ENCODE peak calls at places on chromosome 6, in four cellular contexts. One of them, this sample, is unnamed. For H3K4me1, the result is how much of the 10 kb centered on the place peaks cover.

GRCh38 chr6:37538107-37538506 is 38.4 kb upstream of the CCDC167 start:
- ATAC-seq in pancreas: no peak
- ATAC-seq in GM12878: peak
- ATAC-seq in upper lobe of right lung: no peak
- ATAC-seq in this sample: no peak

GRCh38 chr6:125910518-125910917 is 46.1 kb upstream of the HINT3 start:
- ATAC-seq in pancreas: no peak
- ATAC-seq in upper lobe of right lung: peak
- ATAC-seq in GM12878: peak
- ATAC-seq in this sample: no peak

GRCh38 chr6:55882731-55883595 is 7.6 kb upstream of the BMP5 start:
- ATAC-seq in GM12878: no peak
- ATAC-seq in upper lobe of right lung: peak
- ATAC-seq in pancreas: peak
- ATAC-seq in this sample: peak

GRCh38 chr6:14658030-14658429 is 540.5 kb downstream of the CD83 start:
- ATAC-seq in GM12878: no peak
- ATAC-seq in pancreas: no peak
- ATAC-seq in upper lobe of right lung: no peak
- ATAC-seq in this sample: no peak

GRCh38 chr6:158531566-158531965 is 28.3 kb upstream of the TMEM181 start:
- ATAC-seq in pancreas: no peak
- ATAC-seq in upper lobe of right lung: no peak
- ATAC-seq in GM12878: no peak
- ATAC-seq in this sample: no peak

GRCh38 chr6:6900566-6901204 is 207.1 kb upstream of the RREB1 start:
- ATAC-seq in pancreas: no peak
- ATAC-seq in GM12878: no peak
- ATAC-seq in upper lobe of right lung: peak
- ATAC-seq in this sample: no peak

GRCh38 chr6:127303917-127304316 is 37.3 kb downstream of the RNF146 start:
- ATAC-seq in pancreas: no peak
- ATAC-seq in upper lobe of right lung: peak
- ATAC-seq in GM12878: peak
- ATAC-seq in this sample: no peak

GRCh38 chr6:119255492-119255891 is 94.1 kb downstream of the MAN1A1 start:
- ATAC-seq in pancreas: no peak
- ATAC-seq in upper lobe of right lung: no peak
- ATAC-seq in GM12878: peak
- ATAC-seq in this sample: no peak

GRCh38 chr6:63685453-63686379 is 50.1 kb downstream of the PHF3 start:
- ATAC-seq in GM12878: peak
- ATAC-seq in pancreas: no peak
- ATAC-seq in upper lobe of right lung: peak
- ATAC-seq in this sample: no peak

GRCh38 chr6:15352229-15352628 is 106.4 kb downstream of the JARID2 start:
- ATAC-seq in pancreas: no peak
- ATAC-seq in GM12878: peak
- ATAC-seq in upper lobe of right lung: no peak
- ATAC-seq in this sample: no peak

GRCh38 chr6:24352434-24352833 is 5.4 kb downstream of the DCDC2 start:
- ATAC-seq in pancreas: no peak
- ATAC-seq in upper lobe of right lung: no peak
- ATAC-seq in GM12878: no peak
- ATAC-seq in this sample: no peak

GRCh38 chr6:79094938-79095337 is 16.9 kb upstream of the PHIP start:
- ATAC-seq in upper lobe of right lung: no peak
- ATAC-seq in GM12878: no peak
- ATAC-seq in pancreas: no peak
- ATAC-seq in this sample: no peak

GRCh38 chr6:10413850-10414765 is 766 bp downstream of the TFAP2A start:
- ATAC-seq in GM12878: peak
- ATAC-seq in pancreas: no peak
- ATAC-seq in upper lobe of right lung: no peak
- ATAC-seq in this sample: no peak

GRCh38 chr6:118536478-118536877 is 11.6 kb upstream of the PLN start:
- ATAC-seq in pancreas: no peak
- ATAC-seq in upper lobe of right lung: no peak
- ATAC-seq in GM12878: no peak
- ATAC-seq in this sample: no peak

GRCh38 chr6:107152633-107153032 is 37.3 kb upstream of the BEND3 start:
- ATAC-seq in upper lobe of right lung: peak
- ATAC-seq in GM12878: no peak
- ATAC-seq in pancreas: peak
- ATAC-seq in this sample: no peak

GRCh38 chr6:116004841-116005507 is 55.7 kb downstream of the FRK start:
- ATAC-seq in pancreas: no peak
- ATAC-seq in GM12878: no peak
- ATAC-seq in upper lobe of right lung: no peak
- ATAC-seq in this sample: no peak

GRCh38 chr6:51684603-51685002 is 402.8 kb downstream of the PKHD1 start:
- ATAC-seq in pancreas: no peak
- ATAC-seq in GM12878: no peak
- ATAC-seq in upper lobe of right lung: no peak
- ATAC-seq in this sample: no peak

GRCh38 chr6:142867988-142868818 is 76.8 kb downstream of the HIVEP2 start:
- ATAC-seq in upper lobe of right lung: peak
- ATAC-seq in GM12878: peak
- ATAC-seq in pancreas: peak
- ATAC-seq in this sample: peak
- H3K4me1 ChIP-seq in upper lobe of right lung: under half
- H3K4me1 ChIP-seq in GM12878: under half
- H3K4me1 ChIP-seq in pancreas: under half
- H3K4me1 ChIP-seq in this sample: under half

GRCh38 chr6:36027501-36028087 is at the start of gene MAPK14:
- ATAC-seq in GM12878: peak
- ATAC-seq in upper lobe of right lung: peak
- ATAC-seq in pancreas: peak
- ATAC-seq in this sample: peak
- H3K4me1 ChIP-seq in GM12878: under half
- H3K4me1 ChIP-seq in upper lobe of right lung: under half
- H3K4me1 ChIP-seq in pancreas: under half
- H3K4me1 ChIP-seq in this sample: under half

DNA sequence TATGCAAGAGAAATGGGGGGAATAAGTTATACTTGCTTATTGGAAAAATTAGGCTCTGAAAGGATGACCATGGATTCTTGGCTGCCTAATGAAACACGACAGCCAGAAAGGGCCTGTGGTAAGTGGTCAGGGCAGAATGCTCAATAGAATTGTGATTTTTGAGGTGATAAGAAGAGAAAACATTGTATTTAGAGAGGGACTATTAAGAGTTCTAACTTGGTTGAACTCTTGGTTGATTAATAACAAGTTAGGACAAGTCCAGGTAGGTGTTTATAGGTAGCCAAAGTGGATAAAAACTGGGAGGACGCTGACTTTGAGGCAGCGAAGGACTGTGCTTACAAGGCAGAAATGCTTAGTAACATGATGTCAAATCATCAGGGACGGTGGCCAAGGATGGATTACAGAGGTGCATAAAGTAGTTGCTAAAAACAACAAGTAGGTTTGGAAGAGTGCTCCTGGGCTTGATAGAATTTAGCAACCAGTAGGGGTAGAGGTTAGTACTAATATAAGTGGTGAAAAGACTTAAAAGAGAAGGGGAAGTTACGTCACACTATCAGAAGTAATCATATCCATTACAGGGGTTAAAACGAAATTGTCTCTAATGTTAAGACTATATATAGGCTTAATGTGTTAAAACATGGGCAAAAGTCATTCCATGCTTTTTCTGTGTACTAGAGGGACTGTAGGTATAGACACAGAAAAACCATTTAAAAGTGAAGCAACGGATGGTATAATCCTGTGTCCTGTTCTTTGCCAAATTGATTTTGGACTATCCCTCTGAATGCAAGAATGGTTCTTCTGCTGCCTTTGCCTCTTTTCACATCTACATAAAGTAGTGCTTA is 98.6 kb downstream of the EYA4 start:
- ATAC-seq in GM12878: no peak
- ATAC-seq in upper lobe of right lung: no peak
- ATAC-seq in pancreas: no peak
- ATAC-seq in this sample: no peak
- H3K4me1 ChIP-seq in GM12878: under half
- H3K4me1 ChIP-seq in upper lobe of right lung: under half
- H3K4me1 ChIP-seq in pancreas: under half
- H3K4me1 ChIP-seq in this sample: under half

GRCh38 chr6:143677891-143678737 is at the start of gene PHACTR2:
- ATAC-seq in upper lobe of right lung: peak
- ATAC-seq in GM12878: peak
- ATAC-seq in pancreas: peak
- ATAC-seq in this sample: peak

GRCh38 chr6:143676437-143677045 is 1.2 kb upstream of the PHACTR2 start:
- ATAC-seq in pancreas: no peak
- ATAC-seq in GM12878: no peak
- ATAC-seq in upper lobe of right lung: no peak
- ATAC-seq in this sample: no peak

GRCh38 chr6:143678980-143679379 is 1.2 kb downstream of the PHACTR2 start:
- ATAC-seq in GM12878: no peak
- ATAC-seq in upper lobe of right lung: no peak
- ATAC-seq in pancreas: no peak
- ATAC-seq in this sample: no peak

GRCh38 chr6:143675946-143676345 is 1.8 kb upstream of the PHACTR2 start:
- ATAC-seq in pancreas: no peak
- ATAC-seq in upper lobe of right lung: no peak
- ATAC-seq in GM12878: no peak
- ATAC-seq in this sample: no peak

DNA sequence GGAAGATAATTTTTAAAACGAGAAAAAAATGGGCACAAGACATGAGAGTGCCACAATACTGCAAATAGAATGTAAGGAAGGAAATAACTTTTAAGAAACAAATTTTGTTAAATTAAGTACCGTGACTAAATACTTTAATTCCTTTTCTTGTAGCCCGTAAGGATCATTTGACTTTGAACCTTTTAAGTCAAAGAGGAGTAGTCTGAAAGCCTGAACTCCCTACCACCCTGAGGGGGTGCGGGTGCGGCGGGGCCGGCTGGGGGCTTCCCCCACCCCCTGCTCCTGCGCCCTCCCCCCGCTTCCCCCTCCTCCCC is 231 bp upstream of the PHACTR2 start:
- ATAC-seq in pancreas: no peak
- ATAC-seq in GM12878: no peak
- ATAC-seq in upper lobe of right lung: no peak
- ATAC-seq in this sample: no peak
- H3K4me1 ChIP-seq in pancreas: under half
- H3K4me1 ChIP-seq in GM12878: under half
- H3K4me1 ChIP-seq in upper lobe of right lung: under half
- H3K4me1 ChIP-seq in this sample: half or more

DNA sequence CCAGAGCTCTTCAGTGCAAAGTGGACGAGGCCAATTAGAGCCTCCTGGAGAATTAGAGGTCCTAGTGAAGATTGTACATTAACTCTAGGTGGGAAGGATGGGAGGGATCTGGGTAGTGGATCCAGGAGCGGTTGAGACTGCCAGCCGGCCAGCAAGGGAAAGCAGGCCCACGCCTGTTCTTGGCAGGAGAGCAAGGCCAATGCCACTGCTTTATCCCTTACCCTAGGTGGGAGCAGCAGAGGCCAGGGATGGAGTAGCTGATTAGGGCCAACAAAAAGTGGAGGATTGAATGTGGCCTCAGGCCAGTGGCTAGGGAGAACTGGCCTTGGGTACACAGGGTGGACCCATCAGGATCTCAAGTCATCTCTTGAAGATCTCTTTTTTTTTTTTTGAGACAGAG is 3.7 kb downstream of the ITPR3 start:
- ATAC-seq in GM12878: no peak
- ATAC-seq in pancreas: no peak
- ATAC-seq in upper lobe of right lung: no peak
- ATAC-seq in this sample: no peak
- H3K4me1 ChIP-seq in GM12878: under half
- H3K4me1 ChIP-seq in pancreas: under half
- H3K4me1 ChIP-seq in upper lobe of right lung: under half
- H3K4me1 ChIP-seq in this sample: under half

GRCh38 chr6:151060742-151061100 is 179.0 kb upstream of the AKAP12 start:
- ATAC-seq in upper lobe of right lung: no peak
- ATAC-seq in pancreas: no peak
- ATAC-seq in GM12878: no peak
- ATAC-seq in this sample: no peak

GRCh38 chr6:151060096-151060741 is 179.5 kb upstream of the AKAP12 start:
- ATAC-seq in upper lobe of right lung: no peak
- ATAC-seq in pancreas: no peak
- ATAC-seq in GM12878: no peak
- ATAC-seq in this sample: no peak

GRCh38 chr6:151059612-151060095 is 180.1 kb upstream of the AKAP12 start:
- ATAC-seq in upper lobe of right lung: peak
- ATAC-seq in GM12878: no peak
- ATAC-seq in pancreas: no peak
- ATAC-seq in this sample: no peak

GRCh38 chr6:151065027-151065815 is 174.5 kb upstream of the AKAP12 start:
- ATAC-seq in pancreas: no peak
- ATAC-seq in upper lobe of right lung: peak
- ATAC-seq in GM12878: no peak
- ATAC-seq in this sample: no peak

GRCh38 chr6:151063339-151063738 is 176.4 kb upstream of the AKAP12 start:
- ATAC-seq in GM12878: no peak
- ATAC-seq in pancreas: peak
- ATAC-seq in upper lobe of right lung: no peak
- ATAC-seq in this sample: no peak
- H3K4me1 ChIP-seq in GM12878: under half
- H3K4me1 ChIP-seq in pancreas: under half
- H3K4me1 ChIP-seq in upper lobe of right lung: under half
- H3K4me1 ChIP-seq in this sample: under half

DNA sequence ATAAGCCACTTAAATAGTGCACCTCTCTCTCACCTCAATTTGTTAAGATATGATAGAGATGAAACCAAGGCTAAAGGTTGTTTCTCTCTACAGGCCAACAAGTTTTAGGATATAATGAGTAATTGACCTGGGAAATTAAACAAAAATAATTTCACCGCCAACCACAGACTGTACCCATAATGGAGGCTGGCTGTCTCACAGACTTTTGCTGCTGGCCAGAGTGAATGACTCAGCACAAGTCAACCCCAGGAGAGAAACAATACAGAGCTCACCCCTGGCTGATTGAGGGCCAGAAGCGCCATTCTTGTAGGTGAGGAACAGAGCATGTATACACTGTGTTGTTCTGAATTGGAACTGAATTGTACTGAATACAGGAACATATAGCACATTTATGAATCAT is 99.9 kb downstream of the CAP2 start:
- ATAC-seq in pancreas: no peak
- ATAC-seq in upper lobe of right lung: no peak
- ATAC-seq in GM12878: no peak
- ATAC-seq in this sample: peak
- H3K4me1 ChIP-seq in pancreas: under half
- H3K4me1 ChIP-seq in upper lobe of right lung: under half
- H3K4me1 ChIP-seq in GM12878: under half
- H3K4me1 ChIP-seq in this sample: under half

This sample was measured in gastroesophageal sphincter.